ENCODE peak calls at places on chromosomes 1 and 21, in ten cellular contexts. G, Y, C, W, A, O, S, I, X and K are unnamed samples.

GRCh38 chr1:42335809-42336518 is 929 bp upstream of the FOXJ3 start:
- DNase-seq in G (no peak), Y (no peak), C (no peak), W (no peak), A (peak), O (peak), S (no peak), I (no peak), X (peak), K (no peak)

GRCh38 chr1:226778657-226779058 is 39.6 kb upstream of the ITPKB start:
- DNase-seq in G (no peak), Y (no peak), C (peak), W (no peak), A (peak), O (peak), S (peak), I (no peak), X (peak), K (no peak)

GRCh38 chr1:106924360-106924759 is 132.1 kb upstream of the PRMT6 start:
- DNase-seq in G (no peak), Y (no peak), C (no peak), W (no peak), A (no peak), O (no peak), S (no peak), I (no peak), X (peak), K (no peak)

GRCh38 chr21:45418301-45419071 is 13.5 kb downstream of the COL18A1 start:
- DNase-seq in G (no peak), Y (no peak), C (no peak), W (no peak), A (no peak), O (no peak), S (peak), I (no peak), X (no peak), K (no peak)

GRCh38 chr1:115527746-115528145 is 114.0 kb upstream of the VANGL1 start:
- DNase-seq in G (no peak), Y (no peak), C (no peak), W (no peak), A (no peak), O (no peak), S (no peak), I (no peak), X (no peak), K (no peak)

GRCh38 chr1:62100442-62100841 is 94.2 kb upstream of the L1TD1 start:
- DNase-seq in G (no peak), Y (no peak), C (no peak), W (no peak), A (no peak), O (no peak), S (no peak), I (no peak), X (no peak), K (no peak)

GRCh38 chr1:174174461-174175329 is 15.4 kb downstream of the RABGAP1L start:
- DNase-seq in G (no peak), Y (no peak), C (no peak), W (no peak), A (no peak), O (no peak), S (no peak), I (no peak), X (no peak), K (no peak)

GRCh38 chr1:230070321-230071208 is 3.5 kb downstream of the GALNT2 start:
- DNase-seq in G (no peak), Y (no peak), C (no peak), W (no peak), A (no peak), O (peak), S (no peak), I (no peak), X (no peak), K (no peak)

GRCh38 chr21:42160111-42160949 is 58.6 kb upstream of the ABCG1 start:
- DNase-seq in G (no peak), Y (no peak), C (no peak), W (no peak), A (no peak), O (peak), S (no peak), I (no peak), X (no peak), K (peak)

GRCh38 chr1:24329797-24330543 is 10.8 kb downstream of the GRHL3 start:
- DNase-seq in G (no peak), Y (no peak), C (no peak), W (no peak), A (no peak), O (no peak), S (no peak), I (no peak), X (peak), K (no peak)

GRCh38 chr1:248688527-248689298 is 13.9 kb downstream of the OR14I1 start:
- DNase-seq in G (no peak), Y (peak), C (no peak), W (no peak), A (no peak), O (no peak), S (no peak), I (no peak), X (no peak), K (no peak)

GRCh38 chr1:37811027-37811655 is 3.1 kb upstream of the YRDC start:
- DNase-seq in G (peak), Y (peak), C (peak), W (peak), A (peak), O (peak), S (peak), I (peak), X (peak), K (peak)

GRCh38 chr1:181459067-181459466 is 24.2 kb upstream of the CACNA1E start:
- DNase-seq in G (no peak), Y (no peak), C (no peak), W (no peak), A (no peak), O (no peak), S (no peak), I (no peak), X (no peak), K (no peak)

GRCh38 chr1:61139324-61140055 is 57.1 kb downstream of the NFIA start:
- DNase-seq in G (peak), Y (no peak), C (no peak), W (no peak), A (no peak), O (no peak), S (no peak), I (peak), X (peak), K (no peak)

GRCh38 chr1:79929356-79929755 is 922.8 kb upstream of the ADGRL4 start:
- DNase-seq in G (no peak), Y (no peak), C (no peak), W (no peak), A (no peak), O (no peak), S (no peak), I (no peak), X (peak), K (no peak)

GRCh38 chr1:28132110-28132897 is 43.9 kb upstream of the EYA3 start:
- DNase-seq in G (no peak), Y (no peak), C (no peak), W (no peak), A (no peak), O (no peak), S (no peak), I (no peak), X (no peak), K (no peak)

GRCh38 chr1:6497215-6497866 is 5.9 kb upstream of the PLEKHG5 start:
- DNase-seq in G (peak), Y (peak), C (no peak), W (no peak), A (peak), O (peak), S (peak), I (peak), X (no peak), K (peak)

GRCh38 chr1:189429610-189430009 is 1048.1 kb downstream of the BRINP3 start:
- DNase-seq in G (peak), Y (peak), C (peak), W (no peak), A (no peak), O (no peak), S (peak), I (peak), X (peak), K (no peak)

GRCh38 chr1:215793210-215793609 is 226.1 kb downstream of the KCTD3 start:
- DNase-seq in G (no peak), Y (no peak), C (no peak), W (no peak), A (no peak), O (no peak), S (no peak), I (no peak), X (peak), K (no peak)

GRCh38 chr21:24045775-24046215 is 1561.5 kb downstream of the MRPL39 start:
- DNase-seq in G (peak), Y (no peak), C (peak), W (no peak), A (peak), O (peak), S (peak), I (peak), X (peak), K (no peak)
- TF ChIP-seq CTCF in G (peak), Y (peak), C (no peak), W (no peak), A (no peak), O (peak), S (peak), I (peak), X (peak), K (no peak)

DNA sequence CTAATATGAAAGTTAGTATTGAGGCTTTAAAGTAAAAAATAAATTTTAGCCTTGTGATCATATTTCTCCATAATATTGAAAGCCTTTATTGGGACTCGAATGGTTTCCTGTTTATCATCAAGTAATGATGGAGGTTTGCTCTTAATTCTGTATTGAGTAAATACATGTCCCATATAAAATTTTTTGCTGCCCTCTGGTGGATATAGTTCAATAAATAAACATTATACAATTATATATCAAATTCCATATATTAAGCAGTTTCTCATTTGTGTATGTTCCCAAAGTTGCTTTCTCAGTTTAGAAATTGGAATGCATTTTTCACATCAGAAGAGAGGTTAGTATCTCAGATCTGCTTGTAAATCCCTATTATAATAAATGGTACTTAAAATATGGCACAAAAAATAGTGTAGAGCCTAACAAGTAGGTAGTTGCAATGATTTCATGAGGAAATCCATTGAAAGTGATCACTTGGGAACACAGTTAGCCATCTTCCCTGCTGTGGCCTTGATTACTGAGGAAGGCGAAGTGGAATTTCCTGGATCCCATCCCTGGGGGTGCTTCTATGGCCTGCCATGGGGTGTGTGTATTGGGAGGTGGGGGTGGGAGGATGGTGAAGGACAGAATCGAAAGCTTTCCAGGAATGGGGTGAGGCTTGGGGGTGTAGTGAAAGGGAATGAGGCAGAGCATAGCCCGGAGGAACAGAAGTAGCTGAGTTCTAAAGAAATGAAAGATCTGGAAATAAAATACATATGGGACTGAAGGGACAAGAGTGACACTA is 84.1 kb upstream of the C21orf91 start:
- DNase-seq in G (no peak), Y (peak), C (no peak), W (no peak), A (no peak), O (no peak), S (no peak), I (no peak), X (peak), K (no peak)
- TF ChIP-seq CTCF in G (no peak), Y (no peak), C (no peak), W (no peak), A (no peak), O (peak), S (peak), I (no peak), X (no peak), K (peak)

GRCh38 chr1:69706473-69706872 is 138.8 kb downstream of the LRRC7 start:
- DNase-seq in G (no peak), Y (no peak), C (no peak), W (no peak), A (no peak), O (no peak), S (no peak), I (no peak), X (no peak), K (no peak)

GRCh38 chr1:69702085-69702484 is 134.4 kb downstream of the LRRC7 start:
- DNase-seq in G (no peak), Y (no peak), C (no peak), W (no peak), A (no peak), O (no peak), S (no peak), I (no peak), X (no peak), K (no peak)

GRCh38 chr1:69697343-69697742 is 129.6 kb downstream of the LRRC7 start:
- DNase-seq in G (no peak), Y (no peak), C (no peak), W (no peak), A (no peak), O (no peak), S (no peak), I (no peak), X (no peak), K (no peak)

GRCh38 chr1:69700770-69701169 is 133.0 kb downstream of the LRRC7 start:
- DNase-seq in G (no peak), Y (no peak), C (peak), W (no peak), A (no peak), O (no peak), S (no peak), I (peak), X (peak), K (no peak)
- TF ChIP-seq CTCF in G (peak), Y (peak), C (peak), W (no peak), A (no peak), O (no peak), S (no peak), I (peak), X (peak), K (no peak)

DNA sequence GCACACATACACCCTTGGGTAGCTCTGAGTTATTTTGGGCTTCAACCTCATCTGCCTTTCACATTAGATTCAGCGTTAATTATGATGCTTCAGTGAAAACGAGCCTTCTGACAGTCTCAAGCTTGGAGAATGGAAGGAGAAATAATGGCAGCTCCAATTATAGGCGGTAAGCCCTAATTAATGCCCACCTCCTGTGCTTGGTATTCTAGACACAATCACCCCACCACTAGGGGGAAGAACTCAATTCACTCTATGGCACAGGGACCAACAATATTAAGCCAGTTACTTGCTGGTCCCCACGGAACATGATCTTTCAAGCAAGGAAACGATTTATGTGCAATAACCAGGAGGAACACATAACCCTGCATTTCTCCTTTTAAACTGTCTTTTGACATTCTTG is 397.9 kb downstream of the BRINP2 start:
- DNase-seq in G (no peak), Y (no peak), C (no peak), W (no peak), A (no peak), O (no peak), S (no peak), I (no peak), X (no peak), K (no peak)
- TF ChIP-seq CTCF in G (no peak), Y (no peak), C (peak), W (no peak), A (no peak), O (no peak), S (no peak), I (no peak), X (no peak), K (no peak)